ENCODE peak calls at places on chromosomes 5 and 9, in eight cellular contexts. D is uterus, R is fibroblast of mammary gland, E is heart left ventricle, T is IMR-90, C is PC-9, V is dorsolateral prefrontal cortex, K is lower lobe of right lung. S is an unnamed sample.

GRCh38 chr5:87722286-87722685 is 309.6 kb upstream of the CCNH start:
- DNase-seq in D (no peak), R (peak), E (no peak), T (no peak), C (no peak), V (no peak), K (no peak), S (peak)

GRCh38 chr5:113213551-113213971 is 221.2 kb downstream of the TSSK1B start:
- DNase-seq in D (no peak), R (no peak), E (no peak), T (no peak), C (no peak), V (no peak), K (no peak), S (no peak)

GRCh38 chr9:122498883-122499288 is 11.7 kb upstream of the OR1J2 start:
- DNase-seq in D (no peak), R (peak), E (no peak), T (peak), C (no peak), V (no peak), K (no peak), S (peak)

GRCh38 chr5:114957384-114957783 is 212.3 kb downstream of the TRIM36 start:
- DNase-seq in D (no peak), R (no peak), E (no peak), T (no peak), C (no peak), V (no peak), K (no peak), S (no peak)

GRCh38 chr9:70055867-70056266 is 12.2 kb downstream of the MAMDC2 start:
- DNase-seq in D (no peak), R (no peak), E (no peak), T (no peak), C (no peak), V (no peak), K (no peak), S (no peak)

GRCh38 chr9:18060304-18060934 is 413.5 kb upstream of the ADAMTSL1 start:
- DNase-seq in D (no peak), R (no peak), E (no peak), T (no peak), C (no peak), V (no peak), K (no peak), S (peak)

GRCh38 chr5:138330813-138331448 is 673 bp downstream of the CDC25C start:
- DNase-seq in D (no peak), R (peak), E (no peak), T (no peak), C (no peak), V (no peak), K (no peak), S (peak)

GRCh38 chr9:4235951-4236804 is 63.7 kb downstream of the GLIS3 start:
- DNase-seq in D (no peak), R (peak), E (no peak), T (peak), C (peak), V (no peak), K (no peak), S (peak)

GRCh38 chr5:39219433-39219832 is at the start of gene FYB1:
- DNase-seq in D (no peak), R (peak), E (peak), T (no peak), C (peak), V (no peak), K (peak), S (peak)

GRCh38 chr9:14315754-14316573 is 2.0 kb upstream of the NFIB start:
- DNase-seq in D (peak), R (peak), E (peak), T (no peak), C (no peak), V (no peak), K (peak), S (peak)

GRCh38 chr5:148229840-148230239 is 8.5 kb upstream of the MARCOL start:
- DNase-seq in D (no peak), R (no peak), E (no peak), T (no peak), C (no peak), V (no peak), K (no peak), S (no peak)

GRCh38 chr5:113156271-113156878 is 179.8 kb downstream of the DCP2 start:
- DNase-seq in D (no peak), R (no peak), E (no peak), T (no peak), C (no peak), V (no peak), K (no peak), S (no peak)

GRCh38 chr9:134455537-134455936 is 129.3 kb downstream of the RXRA start:
- DNase-seq in D (no peak), R (no peak), E (no peak), T (no peak), C (no peak), V (no peak), K (no peak), S (no peak)

GRCh38 chr5:81759632-81760005 is 8.7 kb upstream of the SSBP2 start:
- DNase-seq in D (no peak), R (no peak), E (no peak), T (no peak), C (no peak), V (no peak), K (no peak), S (no peak)

GRCh38 chr5:178107889-178108288 is 5.4 kb upstream of the N4BP3 start:
- DNase-seq in D (no peak), R (no peak), E (no peak), T (no peak), C (no peak), V (no peak), K (no peak), S (no peak)

GRCh38 chr5:15604986-15605385 is 105.0 kb downstream of the FBXL7 start:
- DNase-seq in D (no peak), R (peak), E (no peak), T (peak), C (no peak), V (no peak), K (no peak), S (no peak)

GRCh38 chr5:85472749-85473148 is 1088.1 kb upstream of the EDIL3 start:
- DNase-seq in D (no peak), R (no peak), E (no peak), T (no peak), C (no peak), V (no peak), K (no peak), S (no peak)

GRCh38 chr9:15306068-15306756 is 804 bp downstream of the TTC39B start:
- DNase-seq in D (peak), R (peak), E (peak), T (peak), C (peak), V (peak), K (peak), S (peak)

GRCh38 chr5:8184455-8185063 is 315.6 kb downstream of the MTRR start:
- DNase-seq in D (no peak), R (peak), E (no peak), T (peak), C (no peak), V (no peak), K (no peak), S (peak)

GRCh38 chr9:16645970-16646369 is 224.5 kb downstream of the BNC2 start:
- DNase-seq in D (no peak), R (no peak), E (no peak), T (no peak), C (no peak), V (no peak), K (no peak), S (no peak)

GRCh38 chr5:173395257-173395932 is 67.2 kb upstream of the STC2 start:
- DNase-seq in D (no peak), R (peak), E (no peak), T (peak), C (no peak), V (no peak), K (no peak), S (peak)

GRCh38 chr5:5340206-5340729 is 82.2 kb upstream of the ICE1 start:
- DNase-seq in D (peak), R (peak), E (peak), T (peak), C (peak), V (peak), K (no peak), S (peak)

GRCh38 chr5:149799965-149800516 is 69.9 kb downstream of the PPARGC1B start:
- DNase-seq in D (no peak), R (no peak), E (no peak), T (no peak), C (no peak), V (no peak), K (no peak), S (no peak)

DNA sequence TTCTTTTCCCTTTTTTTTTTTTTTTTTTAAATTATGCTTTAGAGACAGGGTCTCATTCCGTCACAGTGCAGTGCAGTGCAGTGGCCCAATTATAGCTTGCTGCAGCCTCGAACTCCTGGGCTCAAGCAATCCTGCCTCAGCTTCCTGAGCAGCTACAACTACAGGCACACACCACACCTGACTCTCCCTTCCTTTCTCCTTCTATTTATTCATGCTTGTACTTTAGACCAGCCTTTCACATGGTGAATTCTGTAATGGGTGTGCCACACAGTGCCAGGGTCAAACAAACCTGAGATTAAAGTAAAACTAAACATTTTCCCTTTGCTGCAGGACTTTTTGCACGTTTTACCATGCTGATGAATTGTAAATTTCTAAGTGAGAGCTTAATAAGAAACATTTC is 8.0 kb downstream of the SH3RF2 start:
- DNase-seq in D (no peak), R (no peak), E (no peak), T (no peak), C (no peak), V (no peak), K (no peak), S (no peak)
- H3K4me3 ChIP-seq in D (no peak), R (no peak), E (no peak), T (no peak), C (no peak), V (no peak), K (no peak), S (no peak)

DNA sequence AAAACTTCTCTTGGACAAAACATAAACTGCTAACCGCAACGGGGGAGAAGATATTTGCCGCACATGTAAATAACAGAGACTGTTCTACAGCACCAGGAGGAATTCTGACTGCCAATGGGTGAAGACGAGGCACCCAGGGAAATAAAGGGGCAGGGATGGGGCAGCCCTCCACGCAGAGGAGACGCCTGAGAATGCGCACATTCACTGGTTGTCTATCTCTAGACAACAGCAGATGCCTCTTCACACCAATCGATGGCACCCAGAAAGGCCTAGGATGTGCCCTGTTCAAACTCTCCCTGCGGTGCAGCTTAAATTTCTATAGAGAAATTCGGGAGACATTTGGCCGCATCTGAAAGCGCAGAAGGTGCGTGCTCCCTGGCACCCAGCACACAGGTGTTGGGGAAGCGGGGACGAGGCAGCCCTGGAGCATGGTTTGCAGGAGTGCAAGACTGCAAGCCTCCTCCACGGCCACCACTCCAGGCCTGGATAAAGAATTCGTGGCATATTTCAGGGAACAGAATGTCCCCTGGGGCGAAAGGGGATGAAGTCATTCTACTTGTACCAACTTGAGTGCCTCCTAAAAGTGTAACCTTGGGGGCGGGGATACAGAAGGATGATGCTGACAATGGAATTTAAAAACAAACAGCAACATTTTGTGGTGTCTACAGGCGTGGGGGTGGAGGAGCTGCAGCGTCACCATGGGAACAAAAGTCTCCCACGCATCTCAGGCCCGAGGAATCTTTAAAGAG is 6.3 kb upstream of the IRX2 start:
- DNase-seq in D (no peak), R (peak), E (no peak), T (peak), C (peak), V (no peak), K (peak), S (peak)
- H3K4me3 ChIP-seq in D (no peak), R (no peak), E (no peak), T (no peak), C (no peak), V (no peak), K (no peak), S (no peak)

DNA sequence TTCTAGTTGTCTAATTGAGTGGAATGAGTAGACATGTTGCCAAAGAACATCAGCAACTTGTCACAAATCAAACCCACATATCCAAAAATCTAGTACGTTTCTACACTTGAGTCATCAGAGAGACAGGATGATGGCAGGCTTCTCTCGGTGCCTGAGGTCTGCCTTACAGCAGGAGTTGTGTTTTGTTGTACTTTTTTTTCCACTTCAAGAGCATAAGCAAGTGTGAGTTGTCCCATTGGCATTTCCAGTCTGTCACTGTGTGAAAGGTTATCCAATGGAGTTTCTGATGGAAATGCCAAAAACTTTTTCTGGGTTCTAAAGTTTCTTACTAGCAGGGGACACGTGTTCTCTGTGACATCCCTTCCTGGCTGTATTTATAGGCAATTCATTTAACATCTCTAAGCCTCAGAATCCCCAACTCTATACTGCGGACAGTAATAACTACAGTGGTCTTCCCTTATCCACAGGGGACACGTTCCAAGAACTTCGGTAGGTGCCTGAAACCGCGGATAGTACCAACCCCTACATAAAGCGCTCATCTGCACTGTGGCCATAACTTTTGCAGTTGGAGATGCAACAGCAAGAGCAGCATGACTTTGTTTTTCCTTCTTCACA is 246.5 kb downstream of the SYK start:
- DNase-seq in D (no peak), R (peak), E (no peak), T (peak), C (no peak), V (no peak), K (no peak), S (peak)
- H3K4me3 ChIP-seq in D (no peak), R (no peak), E (no peak), T (no peak), C (no peak), V (no peak), K (no peak), S (no peak)

DNA sequence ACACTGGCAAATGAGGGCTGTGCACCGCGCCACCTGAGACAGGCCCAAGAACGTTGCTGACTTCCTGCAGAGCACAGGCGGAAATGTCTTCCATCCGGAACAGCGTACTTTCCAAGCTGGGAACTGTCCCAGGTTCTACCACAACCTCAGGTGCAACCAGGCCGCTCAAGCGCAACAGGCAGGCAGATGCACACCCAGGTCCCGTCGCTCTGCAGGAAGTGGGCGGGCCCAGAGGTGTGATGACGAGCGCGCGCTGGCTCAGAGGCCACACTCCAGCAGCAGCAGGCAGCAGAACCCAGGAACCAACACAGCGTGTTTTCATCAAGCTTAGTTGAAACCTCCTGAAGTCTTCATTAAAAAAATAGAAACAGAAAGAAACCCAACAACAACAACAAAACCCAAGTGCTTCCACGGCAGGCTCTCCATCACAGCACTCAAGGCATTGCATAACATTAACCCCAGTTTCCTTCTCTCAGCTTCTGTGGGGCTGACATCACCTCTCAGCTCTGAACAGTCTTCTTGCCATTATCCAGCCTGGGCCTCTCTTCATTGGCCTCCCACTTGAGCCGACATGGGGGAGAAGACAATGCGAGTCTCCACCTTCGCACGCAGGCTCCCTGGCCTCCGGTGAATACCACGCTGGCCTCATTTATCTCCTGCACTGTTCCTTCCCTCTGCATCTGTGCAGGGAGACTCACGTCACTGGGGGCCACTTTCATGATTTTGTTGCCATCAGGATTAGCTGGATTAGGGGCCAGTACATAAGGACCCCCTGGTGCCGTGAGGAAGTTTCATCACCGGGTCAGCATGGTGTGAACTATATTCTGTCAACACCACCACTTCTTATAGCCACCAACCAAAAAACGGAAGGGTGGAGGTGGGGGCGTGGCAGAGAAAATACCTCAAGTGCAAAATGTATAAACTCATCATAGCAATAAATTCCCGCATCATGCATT is 22.1 kb downstream of the PTCH1 start:
- DNase-seq in D (no peak), R (no peak), E (no peak), T (no peak), C (no peak), V (peak), K (peak), S (no peak)
- H3K4me3 ChIP-seq in D (no peak), R (no peak), E (no peak), T (no peak), C (no peak), V (peak), K (no peak), S (no peak)

GRCh38 chr9:129697956-129698757 is 32.7 kb downstream of the PRRX2 start:
- DNase-seq in D (no peak), R (peak), E (peak), T (no peak), C (no peak), V (no peak), K (no peak), S (no peak)
- H3K4me3 ChIP-seq in D (peak), R (peak), E (peak), T (peak), C (peak), V (peak), K (peak), S (no peak)

GRCh38 chr5:146623009-146623408 is 107.0 kb upstream of the GPR151 start:
- DNase-seq in D (no peak), R (no peak), E (no peak), T (no peak), C (no peak), V (no peak), K (no peak), S (no peak)
- H3K4me3 ChIP-seq in D (no peak), R (no peak), E (no peak), T (no peak), C (no peak), V (no peak), K (no peak), S (no peak)

DNA sequence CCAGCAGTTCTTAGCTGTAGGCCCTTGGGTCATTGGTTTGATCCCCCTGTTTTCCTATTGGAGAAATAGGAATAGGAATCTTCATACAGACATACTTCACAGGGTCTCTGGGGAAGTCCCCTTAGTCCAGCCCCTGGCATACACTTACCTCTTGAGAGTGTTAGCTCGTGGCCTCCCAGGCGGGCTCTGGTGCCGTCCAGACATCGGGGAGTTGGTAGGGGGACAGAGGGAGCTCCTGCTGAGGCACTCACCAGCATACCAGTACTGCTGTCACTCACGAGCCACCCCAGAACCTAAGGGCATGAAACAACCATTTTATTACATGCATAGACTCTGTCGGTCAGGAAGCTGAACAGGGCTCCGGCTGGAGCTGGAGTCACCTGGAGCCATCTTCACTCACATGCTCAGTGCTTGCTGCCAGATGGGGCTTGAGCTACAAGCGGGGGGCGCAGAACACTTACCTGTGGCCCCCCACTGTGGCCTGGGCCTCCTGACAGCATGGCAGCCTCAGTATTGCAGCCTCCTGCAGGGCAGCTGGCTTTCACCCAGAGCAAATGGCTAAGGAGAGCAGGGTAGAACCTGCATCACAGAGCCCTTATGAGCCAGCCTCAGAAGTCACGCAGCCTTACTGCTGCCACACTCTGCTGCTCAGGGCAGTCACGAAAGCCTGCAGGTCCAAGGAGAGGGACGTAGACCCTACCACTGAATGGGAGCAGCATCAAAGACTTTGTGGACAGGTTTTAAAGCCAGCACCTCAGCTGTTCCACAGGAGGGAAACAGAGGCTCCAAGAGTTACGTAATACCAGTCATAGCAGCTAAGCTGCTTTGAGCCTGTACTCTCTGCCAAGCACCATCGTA is 58.3 kb upstream of the ANGPTL2 start:
- DNase-seq in D (peak), R (no peak), E (no peak), T (no peak), C (no peak), V (peak), K (peak), S (no peak)
- H3K4me3 ChIP-seq in D (no peak), R (no peak), E (no peak), T (no peak), C (no peak), V (no peak), K (no peak), S (no peak)

S was measured in bronchial epithelial cell.